ENCODE peak calls at places on chromosome 18, in four cellular contexts. E is cardiac muscle cell, Q is NCI-H1092 treated with DMSO at 0.1 percent for 48 hours, H is EL. V is an unnamed sample.

GRCh38 chr18:41121116-41121826 is 833.8 kb upstream of the PIK3C3 start:
- DNase-seq in E (peak), Q (no peak), H (peak), V (no peak)

GRCh38 chr18:13447621-13448020 is 229.1 kb downstream of the LDLRAD4 start:
- DNase-seq in E (peak), Q (peak), H (peak), V (no peak)

GRCh38 chr18:30970201-30970816 is 72.2 kb downstream of the DSC3 start:
- DNase-seq in E (peak), Q (peak), H (peak), V (peak)

GRCh38 chr18:57527479-57528237 is 58.8 kb downstream of the FECH start:
- DNase-seq in E (no peak), Q (no peak), H (no peak), V (no peak)

GRCh38 chr18:71784777-71785176 is 759.4 kb downstream of the CBLN2 start:
- DNase-seq in E (peak), Q (no peak), H (no peak), V (no peak)

GRCh38 chr18:2905802-2906521 is 59.2 kb downstream of the EMILIN2 start:
- DNase-seq in E (peak), Q (no peak), H (peak), V (peak)

GRCh38 chr18:74869904-74870863 is 272.5 kb downstream of the ZNF407 start:
- DNase-seq in E (no peak), Q (no peak), H (peak), V (no peak)

GRCh38 chr18:55585586-55586521 is 2.1 kb downstream of the TCF4 start:
- DNase-seq in E (peak), Q (peak), H (peak), V (peak)

GRCh38 chr18:26794210-26795101 is 71.1 kb downstream of the AQP4 start:
- DNase-seq in E (no peak), Q (no peak), H (no peak), V (no peak)

GRCh38 chr18:62982600-62983251 is 267.4 kb downstream of the PHLPP1 start:
- DNase-seq in E (peak), Q (peak), H (peak), V (peak)

GRCh38 chr18:490024-490366 is 10.5 kb downstream of the COLEC12 start:
- DNase-seq in E (peak), Q (no peak), H (no peak), V (no peak)

GRCh38 chr18:25351280-25351772 is 640 bp downstream of the ZNF521 start:
- DNase-seq in E (no peak), Q (no peak), H (no peak), V (no peak)

GRCh38 chr18:57833441-57834101 is 30.5 kb upstream of the ATP8B1 start:
- DNase-seq in E (peak), Q (no peak), H (peak), V (no peak)

GRCh38 chr18:22179174-22179573 is 9.8 kb downstream of the GATA6 start:
- DNase-seq in E (peak), Q (no peak), H (no peak), V (no peak)

V was measured in neural crest cell.